ENCODE peak calls at places on chromosome 6, in six cellular contexts. H is mucosa of descending colon; D is sciatic nerve; O is CD4-positive, alpha-beta T cell; I is NCI-H774; L is fibroblast of mammary gland. K is an unnamed sample.

GRCh38 chr6:69390125-69390524 is 406.7 kb downstream of the LMBRD1 start:
- DNase-seq in H (no peak), D (no peak), O (no peak), I (no peak), L (no peak), K (no peak)

GRCh38 chr6:84077645-84078044 is 44.1 kb downstream of the MRAP2 start:
- DNase-seq in H (no peak), D (no peak), O (no peak), I (no peak), L (no peak), K (no peak)

GRCh38 chr6:19865178-19865577 is 28.0 kb downstream of the ID4 start:
- DNase-seq in H (no peak), D (no peak), O (no peak), I (peak; percentile 87), L (no peak), K (no peak)

GRCh38 chr6:37648465-37649330 is 49.0 kb downstream of the MDGA1 start:
- DNase-seq in H (peak; percentile 42), D (peak; percentile 56), O (peak; percentile 46), I (no peak), L (no peak), K (no peak)

GRCh38 chr6:52333840-52334200 is 28.1 kb upstream of the PAQR8 start:
- DNase-seq in H (no peak), D (no peak), O (peak; percentile 1), I (no peak), L (no peak), K (no peak)

GRCh38 chr6:142774292-142774691 is 170.7 kb downstream of the HIVEP2 start:
- DNase-seq in H (no peak), D (no peak), O (no peak), I (no peak), L (no peak), K (no peak)

GRCh38 chr6:64293298-64293697 is 657.7 kb downstream of the PHF3 start:
- DNase-seq in H (no peak), D (no peak), O (no peak), I (no peak), L (peak; percentile 3), K (no peak)

GRCh38 chr6:3664641-3665041 is 86.9 kb downstream of the PXDC1 start:
- DNase-seq in H (no peak), D (no peak), O (no peak), I (no peak), L (no peak), K (no peak)

GRCh38 chr6:153357391-153357790 is 226.3 kb upstream of the RGS17 start:
- DNase-seq in H (no peak), D (no peak), O (no peak), I (no peak), L (no peak), K (no peak)

GRCh38 chr6:146265051-146265450 is 236.2 kb downstream of the GRM1 start:
- DNase-seq in H (no peak), D (no peak), O (no peak), I (no peak), L (peak; percentile 7), K (no peak)

K was measured in smooth muscle cell of the brain vasculature.